ENCODE peak calls at places on chromosomes 2 and 18, in seven cellular contexts. T is sigmoid colon; I is germinal center; F is hypothalamus; C is activated T-helper 1 cell treated with anti-CD3 and anti-CD28 coated beads, Interleukin-12 subunit alpha, Interleukin-12 subunit beta, Interleukin-2, Interleukin-4 antibody, amounts not matched to agents 30 ng/mL and 10 ng/mL and 1 ng/mL, durations not matched to agents 14 hours and 24 hours and 36 hours; Y is activated T-helper 9 cell treated with anti-CD3 and anti-CD28 coated beads, Interleukin-2, amount 50 U/mL, for 16 hours; L is left colon. N is an unnamed sample.
A peak's percentile ranks its signal among the peaks of the same experiment; 100 is the strongest.

GRCh38 chr2:88234760-88235159 is 64.6 kb downstream of the THNSL2 start:
- DNase-seq in I (no peak), C (no peak), Y (no peak), F (no peak), T (no peak), L (no peak), N (no peak)

GRCh38 chr18:48519431-48520100 is 19.3 kb upstream of the CTIF start:
- DNase-seq in I (no peak), Y (no peak), T (no peak), F (no peak), C (no peak), L (no peak), N (no peak)

GRCh38 chr2:137333386-137333972 is 568.1 kb downstream of the THSD7B start:
- DNase-seq in Y (no peak), I (no peak), L (no peak), F (no peak), T (no peak), C (no peak), N (no peak)

GRCh38 chr2:85318222-85319182 is 9.3 kb downstream of the TGOLN2 start:
- DNase-seq in I (no peak), F (no peak), C (no peak), T (peak; percentile 57), Y (no peak), L (no peak), N (no peak)

GRCh38 chr2:27596627-27597026 is 13.8 kb downstream of the ZNF512 start:
- DNase-seq in C (no peak), I (no peak), Y (no peak), T (no peak), F (no peak), L (no peak), N (no peak)

GRCh38 chr2:41878056-41878455 is 169.8 kb upstream of the PKDCC start:
- DNase-seq in L (no peak), C (no peak), T (no peak), Y (no peak), I (no peak), F (no peak), N (no peak)

GRCh38 chr2:85784474-85784986 is 30.7 kb downstream of the ATOH8 start:
- DNase-seq in L (no peak), I (no peak), Y (no peak), T (peak; percentile 40), F (no peak), C (no peak), N (no peak)

GRCh38 chr2:219531639-219532377 is 11.8 kb downstream of the CHPF start:
- DNase-seq in Y (no peak), I (no peak), F (no peak), L (no peak), T (no peak), C (no peak), N (no peak)

GRCh38 chr2:98123286-98123685 is 36.3 kb downstream of the VWA3B start:
- DNase-seq in C (no peak), T (no peak), I (peak; percentile 35), F (no peak), L (no peak), Y (no peak), N (no peak)

GRCh38 chr2:74834806-74835755 is 1.2 kb downstream of the HK2 start:
- DNase-seq in L (peak; percentile 70), T (no peak), I (peak; percentile 53), F (no peak), Y (peak; percentile 61), C (peak; percentile 70), N (peak; percentile 81)